ENCODE peak calls at places on chromosomes 12 and 14, in seven cellular contexts. M is NCI-H1436 treated with DMSO at 0.1 percent for 48 hours; Z is NCI-H1105 treated with DMSO at 0.1 percent for 48 hours; O is WTC11; X is effector memory CD4-positive, alpha-beta T cell; S is tibial artery; G is dermis blood vessel endothelial cell. T is an unnamed sample.

GRCh38 chr14:50469982-50470381 is 62.4 kb downstream of the MAP4K5 start:
- DNase-seq in M (no peak), Z (no peak), O (no peak), X (no peak), S (no peak), G (no peak), T (no peak)

GRCh38 chr12:73629893-73630872 is 907.5 kb upstream of the ATXN7L3B start:
- DNase-seq in M (no peak), Z (no peak), O (peak; percentile 16), X (no peak), S (no peak), G (no peak), T (no peak)

GRCh38 chr12:98820005-98820404 is 174.9 kb downstream of the APAF1 start:
- DNase-seq in M (no peak), Z (no peak), O (no peak), X (no peak), S (no peak), G (no peak), T (no peak)

GRCh38 chr12:126676426-126676825 is 1590.5 kb upstream of the TMEM132C start:
- DNase-seq in M (no peak), Z (peak; percentile 84), O (no peak), X (no peak), S (no peak), G (no peak), T (no peak)

GRCh38 chr12:19035552-19035951 is 94.0 kb upstream of the PLEKHA5 start:
- DNase-seq in M (no peak), Z (no peak), O (no peak), X (no peak), S (no peak), G (no peak), T (no peak)

GRCh38 chr14:104335611-104336010 is 197.2 kb downstream of the KIF26A start:
- DNase-seq in M (no peak), Z (no peak), O (no peak), X (no peak), S (no peak), G (no peak), T (no peak)

GRCh38 chr14:36091096-36091495 is 85.4 kb downstream of the PTCSC3 start:
- DNase-seq in M (no peak), Z (no peak), O (no peak), X (no peak), S (no peak), G (no peak), T (no peak)

GRCh38 chr12:30152705-30153104 is 369.0 kb upstream of the TMTC1 start:
- DNase-seq in M (no peak), Z (peak; percentile 34), O (no peak), X (no peak), S (no peak), G (no peak), T (no peak)

GRCh38 chr12:196436-196835 is 17.5 kb downstream of the SLC6A12 start:
- DNase-seq in M (no peak), Z (no peak), O (no peak), X (no peak), S (no peak), G (no peak), T (no peak)

GRCh38 chr14:84969501-84969900 is 560.4 kb upstream of the FLRT2 start:
- DNase-seq in M (no peak), Z (no peak), O (no peak), X (no peak), S (no peak), G (no peak), T (no peak)

GRCh38 chr12:9243999-9244649 is 35.9 kb upstream of the PZP start:
- DNase-seq in M (no peak), Z (no peak), O (no peak), X (no peak), S (no peak), G (no peak), T (no peak)

GRCh38 chr14:21528381-21529348 is 2.5 kb upstream of the SALL2 start:
- DNase-seq in M (peak; percentile 27), Z (no peak), O (no peak), X (no peak), S (no peak), G (no peak), T (no peak)

GRCh38 chr12:13559318-13559978 is 362.9 kb downstream of the EMP1 start:
- DNase-seq in M (no peak), Z (peak; percentile 52), O (no peak), X (no peak), S (no peak), G (no peak), T (no peak)

GRCh38 chr12:69935651-69936100 is 110.6 kb downstream of the MYRFL start:
- DNase-seq in M (no peak), Z (no peak), O (no peak), X (no peak), S (no peak), G (no peak), T (no peak)

T was measured in ovary.